ENCODE peak calls at places on chromosomes 4 and X, in five cellular contexts. B is iris pigment epithelial cell, M is pons, H is GM03348, N is nucleus accumbens. I is an unnamed sample.

GRCh38 chr4:7769936-7770674 is 169.6 kb downstream of the AFAP1 start:
- DNase-seq in B (peak), M (no peak), H (peak), N (no peak), I (no peak)

GRCh38 chr4:2746891-2747695 is 9.0 kb downstream of the TNIP2 start:
- DNase-seq in B (no peak), M (no peak), H (no peak), N (no peak), I (no peak)

GRCh38 chr4:138632856-138633255 is 382.7 kb upstream of the NOCT start:
- DNase-seq in B (no peak), M (no peak), H (no peak), N (no peak), I (no peak)

GRCh38 chrX:66013195-66013816 is 26.6 kb downstream of the VSIG4 start:
- DNase-seq in B (no peak), M (peak), H (no peak), N (no peak), I (no peak)

GRCh38 chr4:12724520-12724919 is 759.6 kb downstream of the RAB28 start:
- DNase-seq in B (peak), M (peak), H (no peak), N (no peak), I (no peak)

GRCh38 chr4:123351713-123352112 is 44.9 kb upstream of the SPRY1 start:
- DNase-seq in B (no peak), M (no peak), H (no peak), N (no peak), I (no peak)

GRCh38 chrX:109732319-109732779 is 708 bp downstream of the ACSL4 start:
- DNase-seq in B (peak), M (no peak), H (peak), N (no peak), I (peak)

GRCh38 chr4:37827030-37827705 is 682 bp downstream of the PGM2 start:
- DNase-seq in B (peak), M (no peak), H (peak), N (peak), I (no peak)

GRCh38 chrX:42536286-42536685 is 241.7 kb downstream of the PPP1R2C start:
- DNase-seq in B (no peak), M (no peak), H (no peak), N (no peak), I (no peak)

GRCh38 chr4:159434496-159435241 is 331.8 kb downstream of the RAPGEF2 start:
- DNase-seq in B (peak), M (no peak), H (peak), N (no peak), I (no peak)

GRCh38 chrX:154021131-154021611 is 1.5 kb upstream of the IRAK1 start:
- DNase-seq in B (peak), M (no peak), H (peak), N (no peak), I (no peak)

GRCh38 chr4:4333265-4333706 is 43.2 kb downstream of the ZBTB49 start:
- DNase-seq in B (peak), M (no peak), H (peak), N (no peak), I (no peak)

GRCh38 chrX:85379174-85379907 is at the start of gene POF1B:
- DNase-seq in B (no peak), M (no peak), H (no peak), N (no peak), I (no peak)

I was measured in putamen.